ENCODE peak calls at places on chromosome 11, in six cellular contexts. M is PC-3, R is PC-9, W is neural crest cell, U is fibroblast of the aortic adventitia, H is stomach. A is an unnamed sample.

GRCh38 chr11:125892994-125893393 is 5.5 kb downstream of the HYLS1 start:
- DNase-seq in M (peak; percentile 53), R (no peak), W (no peak), U (no peak), H (no peak), A (no peak)

GRCh38 chr11:83057721-83058120 is 14.0 kb downstream of the RAB30 start:
- DNase-seq in M (no peak), R (no peak), W (no peak), U (no peak), H (no peak), A (no peak)

GRCh38 chr11:114262681-114263509 is 33.3 kb upstream of the NNMT start:
- DNase-seq in M (peak; percentile 74), R (peak; percentile 52), W (peak; percentile 31), U (peak; percentile 64), H (no peak), A (peak; percentile 36)

GRCh38 chr11:134124660-134125451 is 56.0 kb downstream of the JAM3 start:
- DNase-seq in M (no peak), R (no peak), W (peak; percentile 44), U (peak; percentile 78), H (peak; percentile 40), A (peak; percentile 4)

GRCh38 chr11:117045196-117045595 is 53.0 kb downstream of the SIK3 start:
- DNase-seq in M (peak; percentile 49), R (no peak), W (no peak), U (peak; percentile 51), H (no peak), A (peak; percentile 63)

GRCh38 chr11:86719781-86720463 is 47.5 kb upstream of the ME3 start:
- DNase-seq in M (peak; percentile 95), R (peak; percentile 99), W (no peak), U (peak; percentile 87), H (no peak), A (peak; percentile 85)

GRCh38 chr11:95682552-95682951 is 107.0 kb downstream of the FAM76B start:
- DNase-seq in M (no peak), R (no peak), W (no peak), U (peak; percentile 78), H (no peak), A (no peak)

GRCh38 chr11:72720047-72720446 is 32.2 kb downstream of the ARAP1 start:
- DNase-seq in M (no peak), R (no peak), W (no peak), U (no peak), H (no peak), A (no peak)

GRCh38 chr11:82682003-82682751 is 51.5 kb downstream of the FAM181B start:
- DNase-seq in M (peak; percentile 92), R (peak; percentile 82), W (no peak), U (peak; percentile 83), H (no peak), A (peak; percentile 78)

GRCh38 chr11:134901955-134902707 is 490.1 kb upstream of the B3GAT1 start:
- DNase-seq in M (no peak), R (no peak), W (no peak), U (no peak), H (no peak), A (no peak)

GRCh38 chr11:102920118-102920684 is 35.3 kb downstream of the MMP13 start:
- DNase-seq in M (no peak), R (no peak), W (no peak), U (no peak), H (no peak), A (no peak)

GRCh38 chr11:5524756-5525155 is 8.3 kb upstream of the UBQLNL start:
- DNase-seq in M (no peak), R (no peak), W (no peak), U (no peak), H (no peak), A (no peak)

GRCh38 chr11:32905028-32905667 is 12.5 kb downstream of the QSER1 start:
- DNase-seq in M (no peak), R (no peak), W (no peak), U (peak; percentile 10), H (no peak), A (no peak)

GRCh38 chr11:134949716-134950115 is 537.7 kb upstream of the B3GAT1 start:
- DNase-seq in M (no peak), R (no peak), W (no peak), U (peak; percentile 25), H (no peak), A (no peak)

GRCh38 chr11:134822930-134823329 is 410.9 kb upstream of the B3GAT1 start:
- DNase-seq in M (no peak), R (no peak), W (no peak), U (no peak), H (no peak), A (no peak)

GRCh38 chr11:93905384-93905783 is 55.0 kb upstream of the VSTM5 start:
- DNase-seq in M (peak; percentile 90), R (peak; percentile 47), W (no peak), U (peak; percentile 9), H (no peak), A (peak; percentile 80)

GRCh38 chr11:103453901-103454300 is 344.7 kb downstream of the DYNC2H1 start:
- DNase-seq in M (no peak), R (no peak), W (no peak), U (no peak), H (no peak), A (no peak)

GRCh38 chr11:126432525-126432924 is 77.0 kb downstream of the ST3GAL4 start:
- DNase-seq in M (no peak), R (no peak), W (no peak), U (no peak), H (no peak), A (no peak)

GRCh38 chr11:28566643-28567042 is 458.5 kb downstream of the METTL15 start:
- DNase-seq in M (no peak), R (no peak), W (peak; percentile 20), U (peak; percentile 98), H (peak; percentile 56), A (peak; percentile 95)

GRCh38 chr11:107457205-107457557 is 444 bp downstream of the CWF19L2 start:
- DNase-seq in M (no peak), R (no peak), W (no peak), U (no peak), H (no peak), A (no peak)

GRCh38 chr11:107453594-107454286 is 3.9 kb downstream of the CWF19L2 start:
- DNase-seq in M (no peak), R (no peak), W (no peak), U (no peak), H (no peak), A (no peak)

DNA sequence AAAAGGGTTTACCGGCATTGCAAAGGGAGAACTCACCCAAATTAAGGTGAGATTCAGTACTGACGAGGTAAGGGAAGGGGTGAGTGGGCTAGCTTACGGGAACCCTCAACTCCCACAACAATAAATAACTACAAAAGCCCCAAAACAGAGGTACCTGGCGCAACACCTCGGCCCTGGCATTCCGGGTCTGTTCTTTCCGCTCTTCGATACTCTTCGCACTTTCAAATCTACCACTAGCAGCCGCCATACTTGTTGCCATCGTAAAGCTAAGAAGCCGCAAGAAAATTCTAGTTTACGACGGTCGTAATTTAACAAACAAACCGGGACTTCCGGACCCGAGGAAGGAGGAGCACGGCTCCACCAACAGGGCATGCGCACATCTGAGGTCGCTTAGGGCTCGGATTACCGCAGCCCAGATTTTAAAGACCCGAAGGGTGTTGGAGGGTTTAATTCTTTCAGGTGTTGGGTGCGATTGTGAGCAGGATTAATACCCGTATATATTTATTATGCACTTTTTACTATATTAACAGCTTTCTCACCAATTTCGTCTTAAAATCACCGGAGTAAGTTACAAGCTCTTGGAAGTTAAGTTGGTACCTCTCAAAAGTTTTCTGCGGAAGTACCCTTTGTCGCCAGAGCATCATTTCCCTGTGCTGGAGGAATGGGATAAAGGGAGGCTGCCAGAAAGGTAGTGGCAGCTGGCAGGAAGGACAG is at the start of gene CWF19L2:
- DNase-seq in M (peak; percentile 98), R (peak; percentile 97), W (peak; percentile 71), U (peak; percentile 96), H (peak; percentile 88), A (peak; percentile 96)
- TF ChIP-seq CTCF in M (no peak), R (no peak), W (no peak), U (no peak), H (no peak), A (peak; percentile 26)

GRCh38 chr11:65591939-65592814 is 3.4 kb downstream of the KCNK7 start:
- DNase-seq in M (no peak), R (no peak), W (no peak), U (no peak), H (peak; percentile 52), A (no peak)
- TF ChIP-seq CTCF in M (no peak), R (no peak), W (peak; percentile 49), U (no peak), H (peak; percentile 40), A (no peak)

GRCh38 chr11:62171261-62171723 is 18.7 kb upstream of the SCGB1D1 start:
- DNase-seq in M (peak; percentile 96), R (peak; percentile 67), W (peak; percentile 85), U (peak; percentile 84), H (peak; percentile 86), A (peak; percentile 65)
- TF ChIP-seq CTCF in M (peak; percentile 91), R (peak; percentile 86), W (peak; percentile 82), U (peak; percentile 60), H (peak; percentile 58), A (peak; percentile 83)

GRCh38 chr11:128774593-128774992 is 80.7 kb downstream of the FLI1 start:
- DNase-seq in M (no peak), R (no peak), W (no peak), U (no peak), H (no peak), A (no peak)

GRCh38 chr11:128775513-128775912 is 81.6 kb downstream of the FLI1 start:
- DNase-seq in M (no peak), R (no peak), W (no peak), U (peak; percentile 18), H (no peak), A (no peak)

GRCh38 chr11:128777369-128778011 is 83.6 kb downstream of the FLI1 start:
- DNase-seq in M (no peak), R (no peak), W (no peak), U (no peak), H (no peak), A (no peak)

GRCh38 chr11:128776088-128776433 is 82.2 kb downstream of the FLI1 start:
- DNase-seq in M (no peak), R (no peak), W (no peak), U (no peak), H (no peak), A (no peak)

GRCh38 chr11:128776434-128777284 is 82.8 kb downstream of the FLI1 start:
- DNase-seq in M (peak; percentile 47), R (no peak), W (peak; percentile 70), U (peak; percentile 27), H (peak; percentile 49), A (no peak)
- TF ChIP-seq CTCF in M (peak; percentile 59), R (peak; percentile 49), W (peak; percentile 71), U (peak; percentile 51), H (peak; percentile 38), A (peak; percentile 71)

GRCh38 chr11:11155962-11156815 is 196.9 kb downstream of the CSNK2A3 start:
- DNase-seq in M (peak; percentile 33), R (no peak), W (peak; percentile 36), U (no peak), H (no peak), A (no peak)
- TF ChIP-seq CTCF in M (peak; percentile 63), R (peak; percentile 36), W (peak; percentile 62), U (peak; percentile 42), H (no peak), A (peak; percentile 81)

DNA sequence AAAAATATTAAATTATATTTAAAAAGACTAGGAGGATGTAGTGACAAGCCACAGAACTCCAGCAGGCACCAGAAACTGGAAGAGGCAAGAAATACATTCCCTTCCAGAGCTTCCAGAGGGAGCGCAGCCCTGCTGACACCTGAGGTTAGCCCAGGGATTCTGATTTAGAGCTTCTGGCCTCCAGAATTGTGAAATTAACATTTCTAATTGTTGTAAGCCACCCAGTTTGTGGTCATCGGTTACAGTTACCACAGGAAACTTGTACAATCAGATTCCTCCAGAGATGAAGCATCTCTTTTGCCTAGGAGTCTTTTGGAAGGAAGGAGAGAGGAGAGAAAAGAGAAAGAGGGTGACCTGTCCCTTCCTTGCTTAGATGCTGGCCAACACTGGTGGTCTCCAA is 6.4 kb upstream of the UBASH3B start:
- DNase-seq in M (no peak), R (no peak), W (no peak), U (no peak), H (no peak), A (peak; percentile 24)
- TF ChIP-seq CTCF in M (no peak), R (no peak), W (no peak), U (no peak), H (no peak), A (no peak)

A was measured in HFFc6.